ENCODE peak calls at places on chromosomes 12 and 14, in five cellular contexts. K is RWPE2, M is esophagus squamous epithelium, F is lung, I is psoas muscle. J is an unnamed sample.

GRCh38 chr12:52949413-52950331 is 754 bp downstream of the KRT18 start:
- DNase-seq in M (no peak), I (no peak), F (peak), K (peak), J (peak)

GRCh38 chr12:105409881-105410471 is 79.5 kb downstream of the C12orf75 start:
- DNase-seq in M (no peak), K (no peak), I (peak), F (peak), J (no peak)

GRCh38 chr14:64279719-64280668 is 14.2 kb downstream of the ESR2 start:
- DNase-seq in K (no peak), M (no peak), F (no peak), I (no peak), J (no peak)

GRCh38 chr14:23548351-23549318 is 2.9 kb downstream of the ZFHX2 start:
- DNase-seq in M (no peak), K (no peak), F (no peak), I (no peak), J (no peak)

GRCh38 chr12:55891310-55891709 is 36.4 kb downstream of the PYM1 start:
- DNase-seq in F (no peak), M (no peak), K (no peak), I (no peak), J (no peak)

GRCh38 chr12:13462450-13462849 is 265.9 kb downstream of the EMP1 start:
- DNase-seq in I (no peak), K (no peak), F (no peak), M (no peak), J (no peak)

GRCh38 chr12:70908978-70909377 is 11.6 kb downstream of the PTPRR start:
- DNase-seq in I (no peak), M (no peak), K (no peak), F (no peak), J (no peak)

GRCh38 chr12:83865431-83865830 is 1047.2 kb downstream of the SLC6A15 start:
- DNase-seq in M (no peak), F (no peak), K (no peak), I (no peak), J (no peak)

GRCh38 chr12:42483534-42483857 is 106.0 kb downstream of the PRICKLE1 start:
- DNase-seq in I (no peak), K (no peak), M (no peak), F (no peak), J (no peak)

GRCh38 chr12:6778212-6778570 is 5.9 kb downstream of the LAG3 start:
- DNase-seq in I (peak), M (no peak), K (no peak), F (no peak), J (no peak)

GRCh38 chr12:116241157-116241772 is 36.2 kb downstream of the MED13L start:
- DNase-seq in M (no peak), F (no peak), K (no peak), I (no peak), J (no peak)

GRCh38 chr14:32074887-32075572 is 2.1 kb upstream of the ARHGAP5 start:
- DNase-seq in I (no peak), K (no peak), M (no peak), F (no peak), J (no peak)

GRCh38 chr12:90335561-90335960 is 619.4 kb downstream of the CCER1 start:
- DNase-seq in I (no peak), F (no peak), M (no peak), K (no peak), J (peak)

GRCh38 chr12:124340080-124340900 is 45.4 kb downstream of the RFLNA start:
- DNase-seq in I (no peak), K (no peak), F (no peak), M (no peak), J (no peak)

GRCh38 chr12:104290855-104291254 is 12.7 kb upstream of the EID3 start:
- DNase-seq in K (no peak), F (no peak), I (no peak), M (no peak), J (no peak)

GRCh38 chr14:88310457-88310856 is 12.6 kb downstream of the KCNK10 start:
- DNase-seq in M (no peak), F (no peak), I (no peak), K (no peak), J (no peak)

GRCh38 chr12:52007158-52007921 is 594 bp downstream of the TAMALIN start:
- DNase-seq in M (no peak), K (no peak), F (no peak), I (peak), J (no peak)

GRCh38 chr14:50060871-50061663 is 55.3 kb downstream of the VCPKMT start:
- DNase-seq in K (peak), M (no peak), I (peak), F (no peak), J (peak)

GRCh38 chr12:74490390-74491064 is 47.1 kb upstream of the ATXN7L3B start:
- DNase-seq in F (no peak), K (no peak), M (no peak), I (no peak), J (no peak)

GRCh38 chr12:95999484-95999883 is 3.3 kb upstream of the HAL start:
- DNase-seq in K (no peak), M (no peak), I (no peak), F (no peak), J (no peak)

GRCh38 chr12:95997276-95997675 is 1.1 kb upstream of the HAL start:
- DNase-seq in I (no peak), F (no peak), M (no peak), K (no peak), J (no peak)

GRCh38 chr12:95996034-95996658 is at the start of gene HAL:
- DNase-seq in K (no peak), F (peak), M (no peak), I (no peak), J (no peak)

GRCh38 chr12:95998611-95999300 is 2.6 kb upstream of the HAL start:
- DNase-seq in I (no peak), F (peak), M (no peak), K (no peak), J (no peak)

GRCh38 chr12:95997911-95998510 is 1.9 kb upstream of the HAL start:
- DNase-seq in I (no peak), M (no peak), F (no peak), K (no peak), J (no peak)
- H3K4me3 ChIP-seq in I (no peak), M (no peak), F (no peak), K (no peak), J (no peak)

DNA sequence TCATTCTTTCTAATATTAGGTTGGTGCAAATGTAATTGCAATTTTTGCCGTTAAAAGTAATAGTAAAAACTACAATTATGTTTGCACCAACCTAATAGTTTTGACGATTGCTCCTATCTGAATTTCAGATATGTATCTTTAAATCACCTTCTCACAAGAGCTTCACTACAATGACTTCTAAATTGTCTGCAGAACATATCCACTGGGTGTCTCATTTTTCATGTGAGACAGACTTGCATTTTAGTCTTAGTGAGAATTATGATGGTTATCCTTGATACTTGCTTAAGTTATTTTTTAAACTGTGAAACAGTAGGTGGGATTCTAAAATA is 84.6 kb downstream of the ITPR2 start:
- DNase-seq in K (no peak), I (no peak), M (no peak), F (no peak), J (no peak)
- TF ChIP-seq CTCF in K (no peak), I (no peak), M (no peak), F (no peak), J (no peak)

DNA sequence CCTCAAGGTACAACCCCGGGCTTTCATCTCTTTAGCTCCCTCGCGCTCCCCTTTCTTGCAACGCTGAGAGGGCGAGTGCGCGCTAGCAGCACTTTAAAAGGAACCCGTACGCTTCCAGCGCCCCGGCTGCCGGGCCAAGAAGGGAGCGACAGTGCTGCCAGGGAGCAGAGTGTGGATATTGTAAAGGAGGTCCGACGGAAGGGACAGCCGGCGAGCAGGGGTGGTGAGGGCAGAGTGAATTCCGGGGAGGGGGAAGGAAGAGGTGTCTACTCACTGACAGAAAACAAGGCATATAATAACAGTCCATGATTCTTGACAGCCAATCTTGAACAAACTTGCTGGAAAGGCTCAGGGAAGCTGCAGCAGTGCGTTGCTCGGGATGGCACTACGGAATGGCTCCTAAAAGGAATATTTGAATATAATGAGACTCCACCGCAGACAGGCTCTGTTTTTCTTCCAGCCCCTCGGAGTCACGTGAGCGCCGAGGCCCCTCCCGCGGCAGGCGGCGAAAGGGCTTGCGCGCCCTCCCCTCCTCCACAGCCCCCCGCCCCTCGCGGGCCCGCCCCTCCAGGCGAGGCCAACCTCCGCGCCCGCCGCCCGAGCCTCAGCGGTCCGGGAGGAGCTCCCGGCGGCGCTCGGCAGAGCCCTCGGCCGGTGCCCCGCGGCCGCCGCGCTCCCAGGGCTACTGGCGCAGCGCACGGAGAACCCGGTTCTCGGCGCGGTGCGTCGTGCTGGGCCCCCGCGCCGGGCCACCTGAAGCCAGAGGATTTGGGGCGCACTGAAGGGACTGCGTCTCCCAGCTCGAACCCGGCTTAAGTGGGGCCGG is 3.4 kb downstream of the BMP4 start:
- DNase-seq in I (peak), F (peak), M (no peak), K (peak), J (no peak)
- H3K4me3 ChIP-seq in I (peak), F (peak), M (peak), K (peak), J (peak)

DNA sequence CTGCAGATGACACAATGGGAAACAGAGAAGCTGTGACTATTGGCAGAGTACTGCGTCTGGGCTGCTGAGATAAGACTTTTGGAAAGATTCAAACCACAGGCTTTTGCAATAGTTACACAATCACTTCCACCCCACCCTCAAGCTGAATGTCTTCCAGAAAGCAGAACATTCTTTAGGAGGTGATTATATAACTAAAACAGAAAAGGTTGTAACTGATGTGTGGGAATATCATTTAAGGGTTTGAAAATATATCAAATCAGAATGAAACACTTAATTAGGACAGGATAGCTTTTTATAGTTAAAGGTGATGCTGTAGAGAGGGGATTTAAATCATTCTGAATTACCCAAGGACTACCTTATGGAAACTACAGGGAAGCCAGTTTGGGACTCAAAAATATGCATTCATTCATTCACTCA is 75.2 kb upstream of the TMPO start:
- DNase-seq in I (peak), M (no peak), F (peak), K (peak), J (peak)
- TF ChIP-seq CTCF in I (no peak), M (no peak), F (no peak), K (no peak), J (no peak)

GRCh38 chr14:68369289-68369925 is 423.5 kb downstream of the ZFP36L1 start:
- DNase-seq in I (no peak), K (no peak), F (no peak), M (no peak), J (no peak)
- H3K4me3 ChIP-seq in I (no peak), K (no peak), F (no peak), M (no peak), J (no peak)

GRCh38 chr12:108787539-108787938 is 56.2 kb upstream of the CORO1C start:
- DNase-seq in F (no peak), I (no peak), M (no peak), K (no peak), J (no peak)

GRCh38 chr12:108788911-108789310 is 57.6 kb upstream of the CORO1C start:
- DNase-seq in K (no peak), M (no peak), F (no peak), I (no peak), J (no peak)

GRCh38 chr12:108784270-108784669 is 53.0 kb upstream of the CORO1C start:
- DNase-seq in F (peak), I (no peak), M (no peak), K (no peak), J (no peak)

GRCh38 chr12:108788076-108788782 is 56.9 kb upstream of the CORO1C start:
- DNase-seq in K (no peak), M (no peak), F (no peak), I (peak), J (no peak)

DNA sequence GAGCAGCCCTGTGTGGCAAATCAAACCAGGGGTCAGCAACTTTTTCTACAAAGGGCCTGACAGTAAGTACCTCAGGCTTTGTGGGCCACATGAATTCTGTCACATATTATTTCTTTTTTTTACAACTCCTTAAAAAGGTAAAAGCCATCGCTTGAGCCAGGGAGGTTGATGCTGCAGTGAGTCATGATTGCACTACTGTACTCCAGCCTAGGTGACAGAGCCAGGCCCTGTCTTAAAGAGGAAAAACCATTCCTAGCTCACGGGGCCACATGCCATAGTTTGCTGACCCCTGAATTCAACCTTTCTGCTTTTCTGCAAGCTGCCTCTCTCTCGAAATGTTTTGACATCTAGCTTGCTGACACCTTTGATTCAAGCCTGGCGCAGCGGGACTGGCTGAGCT is 55.1 kb upstream of the CORO1C start:
- DNase-seq in K (no peak), M (no peak), I (no peak), F (no peak), J (no peak)
- TF ChIP-seq CTCF in K (no peak), M (no peak), I (no peak), F (no peak), J (no peak)

DNA sequence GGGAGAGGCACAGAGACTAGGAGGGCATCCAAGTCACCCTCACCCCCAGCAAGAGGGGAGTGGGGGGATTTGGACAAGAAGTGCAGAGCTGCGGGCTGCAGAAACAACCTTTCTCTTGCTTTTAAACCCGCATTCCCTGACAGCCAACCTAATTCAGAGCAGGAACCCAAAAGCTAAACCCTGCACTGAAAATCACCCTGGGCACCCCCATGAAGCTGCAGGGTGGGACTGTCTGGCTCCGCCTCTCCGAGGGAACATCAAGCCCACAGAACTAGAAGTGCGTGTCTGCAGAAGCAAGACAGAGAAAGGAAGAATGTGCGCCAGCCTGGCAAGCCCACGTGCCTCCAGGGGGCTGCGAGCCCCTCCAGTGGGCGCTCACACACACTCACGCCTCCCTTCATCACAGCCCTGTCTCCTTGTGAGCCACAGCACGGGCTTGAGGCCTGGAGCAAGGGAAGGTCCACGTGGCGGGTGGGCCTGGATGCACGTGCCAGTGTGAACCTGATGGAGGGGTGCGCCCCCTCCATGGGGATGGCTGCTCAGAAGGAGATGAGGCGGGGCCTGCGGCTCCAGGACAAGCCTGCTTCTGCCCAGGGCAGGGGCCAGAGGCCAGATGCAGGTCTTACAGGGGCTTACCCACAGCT is 27.8 kb upstream of the PNMA1 start:
- DNase-seq in K (no peak), M (no peak), I (no peak), F (no peak), J (no peak)
- H3K4me3 ChIP-seq in K (no peak), M (peak), I (peak), F (no peak), J (peak)

J was measured in epithelial cell of proximal tubule.